ENCODE peak calls at places on chromosomes 6 and 20, in four cellular contexts. Y is WTC11, D is K562, I is GM12878. F is an unnamed sample.

GRCh38 chr6:26507658-26508057 is 7.6 kb downstream of the BTN1A1 start:
- DNase-seq in I (no peak), Y (no peak), D (no peak), F (no peak)

GRCh38 chr6:106620931-106621672 is 8.2 kb downstream of the RTN4IP1 start:
- DNase-seq in I (no peak), Y (no peak), D (no peak), F (peak)

GRCh38 chr6:139368661-139369060 is 5.8 kb downstream of the CITED2 start:
- DNase-seq in Y (no peak), D (no peak), I (no peak), F (no peak)

GRCh38 chr6:111993342-111993741 is 60.6 kb upstream of the CCN6 start:
- DNase-seq in Y (no peak), I (no peak), D (no peak), F (no peak)

GRCh38 chr6:83853178-83853967 is at the start of gene RIPPLY2:
- DNase-seq in Y (peak), I (no peak), D (no peak), F (no peak)

GRCh38 chr20:45097485-45098095 is 3.3 kb downstream of the KCNS1 start:
- DNase-seq in Y (peak), D (no peak), I (no peak), F (no peak)

GRCh38 chr6:1781152-1781848 is 171.6 kb downstream of the FOXC1 start:
- DNase-seq in I (no peak), D (no peak), Y (no peak), F (no peak)

GRCh38 chr6:8130399-8130798 is 28.1 kb upstream of the EEF1E1 start:
- DNase-seq in Y (no peak), D (no peak), I (no peak), F (no peak)

GRCh38 chr6:53038148-53038547 is 27.1 kb upstream of the FBXO9 start:
- DNase-seq in Y (no peak), D (no peak), I (no peak), F (no peak)

GRCh38 chr6:94045473-94045872 is 626.1 kb upstream of the EPHA7 start:
- DNase-seq in I (no peak), Y (no peak), D (no peak), F (no peak)

GRCh38 chr6:107275330-107275865 is 160.1 kb upstream of the BEND3 start:
- DNase-seq in D (peak), Y (no peak), I (no peak), F (no peak)

GRCh38 chr6:148550569-148550968 is 196.3 kb upstream of the UST start:
- DNase-seq in I (no peak), Y (no peak), D (no peak), F (peak)

GRCh38 chr6:28802417-28803336 is 121.1 kb downstream of the TRIM27 start:
- DNase-seq in Y (peak), I (no peak), D (peak), F (peak)

GRCh38 chr6:12162203-12162602 is 128.0 kb upstream of the EDN1 start:
- DNase-seq in I (no peak), D (no peak), Y (no peak), F (no peak)

DNA sequence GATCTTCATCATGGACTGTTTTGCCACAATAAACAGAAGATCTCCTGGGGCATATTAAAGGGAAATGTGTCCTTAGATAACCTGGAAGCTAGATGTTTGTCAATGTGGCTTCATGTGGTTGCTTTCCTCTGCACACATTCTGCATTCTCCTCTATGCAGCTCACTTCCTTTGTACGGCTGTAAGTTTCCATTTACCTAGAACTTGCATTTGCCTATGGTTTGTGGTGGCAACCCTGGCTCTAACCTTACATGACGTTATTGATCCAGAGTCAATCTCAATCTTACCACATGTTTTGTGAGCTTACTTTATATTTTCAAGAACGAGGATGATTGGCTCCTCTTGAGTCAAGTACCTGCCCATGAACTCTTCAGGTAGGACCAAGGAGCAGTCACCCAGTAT is 863.1 kb downstream of the MAFB start:
- DNase-seq in D (no peak), I (peak), Y (no peak), F (no peak)
- TF ChIP-seq CREM in D (no peak), I (no peak), Y (no peak), F (no peak)

GRCh38 chr20:56003966-56004365 is 1.4 kb downstream of the CBLN4 start:
- DNase-seq in D (no peak), I (no peak), Y (no peak), F (no peak)

GRCh38 chr20:56004611-56005388 is 519 bp downstream of the CBLN4 start:
- DNase-seq in D (no peak), Y (no peak), I (no peak), F (no peak)

GRCh38 chr20:56001106-56001785 is 4.1 kb downstream of the CBLN4 start:
- DNase-seq in I (no peak), D (no peak), Y (no peak), F (peak)

GRCh38 chr20:56001890-56002289 is 3.4 kb downstream of the CBLN4 start:
- DNase-seq in I (no peak), Y (no peak), D (no peak), F (no peak)

GRCh38 chr20:56003111-56003800 is 2.1 kb downstream of the CBLN4 start:
- DNase-seq in I (no peak), D (no peak), Y (no peak), F (no peak)
- TF ChIP-seq CREM in I (no peak), D (no peak), Y (no peak), F (no peak)

DNA sequence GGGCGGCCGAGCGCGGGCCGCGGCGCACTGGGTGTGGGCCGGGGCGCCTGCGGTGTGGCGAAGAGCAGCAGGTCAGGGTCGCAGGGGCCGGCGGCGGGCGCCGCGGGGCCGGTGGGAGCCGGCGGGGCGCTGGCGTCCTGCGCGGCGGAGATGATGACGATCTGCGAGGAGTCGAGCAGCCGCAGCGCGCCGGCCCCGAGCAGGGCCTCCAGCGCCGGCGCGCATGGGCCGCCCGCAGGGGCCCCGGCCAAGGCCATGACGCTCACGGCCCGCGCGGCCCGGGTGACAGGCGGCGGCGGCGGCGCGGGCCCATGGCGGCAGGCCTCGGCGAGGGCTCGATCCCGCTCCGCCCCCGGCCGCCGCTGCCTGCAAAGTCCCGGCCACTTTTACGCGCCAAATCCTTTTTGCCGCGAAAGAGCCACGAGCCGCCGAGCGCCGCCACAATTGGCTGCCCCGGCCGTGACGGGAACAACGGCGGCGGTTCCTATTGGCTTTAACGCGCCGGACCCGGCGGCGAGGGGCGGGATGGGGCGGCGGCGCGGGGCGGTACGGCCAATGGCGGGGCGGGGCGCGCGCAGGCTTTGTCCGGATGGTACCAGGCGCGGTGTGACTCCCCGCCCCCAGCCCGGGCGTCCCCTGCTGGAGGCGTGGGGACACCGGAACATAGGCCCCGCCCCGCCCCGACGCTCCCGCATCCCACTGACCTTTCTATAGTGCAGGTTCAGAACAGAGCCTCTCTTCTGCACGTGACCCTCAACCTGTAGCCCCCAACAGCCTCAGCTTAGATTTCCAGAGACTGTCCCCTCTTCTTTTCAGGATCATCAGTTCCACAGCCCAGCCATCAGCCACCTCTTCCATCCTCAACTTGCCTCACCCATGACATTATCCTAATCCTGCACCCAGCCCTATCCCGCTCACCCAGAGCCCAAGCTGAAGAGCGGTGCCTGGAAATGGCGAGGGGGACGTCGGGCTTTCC is at the start of gene E2F1:
- DNase-seq in Y (peak), D (peak), I (peak), F (peak)
- TF ChIP-seq CREM in Y (peak), D (peak), I (peak), F (peak)

GRCh38 chr20:17377222-17377621 is 150.4 kb downstream of the PCSK2 start:
- DNase-seq in I (no peak), D (no peak), Y (no peak), F (no peak)

GRCh38 chr20:17376031-17376430 is 149.2 kb downstream of the PCSK2 start:
- DNase-seq in Y (no peak), I (no peak), D (no peak), F (no peak)

GRCh38 chr20:17379651-17380050 is 151.5 kb downstream of the BFSP1 start:
- DNase-seq in Y (no peak), D (no peak), I (no peak), F (no peak)

GRCh38 chr20:17385798-17386197 is 145.4 kb downstream of the BFSP1 start:
- DNase-seq in D (no peak), Y (no peak), I (no peak), F (no peak)

DNA sequence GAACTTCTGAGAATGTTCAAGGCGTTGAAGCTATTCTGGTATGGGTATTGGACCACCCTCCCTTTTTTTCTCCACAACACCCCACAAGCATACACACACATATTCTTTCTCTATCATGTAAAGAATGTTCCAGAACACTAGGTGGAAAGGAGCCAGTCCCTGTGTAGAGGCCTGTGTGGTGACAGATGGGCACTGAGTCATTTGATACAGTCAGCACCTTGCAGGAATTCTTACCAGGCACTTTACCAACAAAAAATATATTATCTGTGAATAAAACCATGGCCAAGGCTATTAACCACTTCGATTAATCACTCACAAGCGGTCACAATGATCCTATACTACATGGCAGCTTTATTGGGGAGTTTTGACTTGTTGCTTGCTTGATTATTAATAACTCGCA is 149.5 kb downstream of the BFSP1 start:
- DNase-seq in Y (no peak), D (no peak), I (no peak), F (no peak)
- TF ChIP-seq CREM in Y (no peak), D (no peak), I (no peak), F (no peak)